ENCODE peak calls at places on chromosomes 16 and 17, in five cellular contexts. W is BJ, J is colonic mucosa, I is H9, V is breast epithelium. G is an unnamed sample.

GRCh38 chr16:87012954-87013938 is 303.9 kb downstream of the C16orf95 start:
- DNase-seq in J (no peak), I (no peak), W (no peak), V (no peak), G (no peak)

GRCh38 chr17:35548213-35548810 is 10.8 kb upstream of the SLFN12L start:
- DNase-seq in J (no peak), W (no peak), I (no peak), V (peak), G (no peak)

GRCh38 chr16:55367301-55367745 is 43.3 kb downstream of the IRX6 start:
- DNase-seq in J (no peak), V (no peak), W (no peak), I (no peak), G (no peak)

GRCh38 chr17:19650826-19651225 is 2.3 kb downstream of the ALDH3A2 start:
- DNase-seq in I (no peak), V (no peak), J (no peak), W (no peak), G (no peak)

GRCh38 chr16:49058382-49058781 is 223.3 kb downstream of the CBLN1 start:
- DNase-seq in J (no peak), W (no peak), I (no peak), V (no peak), G (no peak)

GRCh38 chr17:51764387-51764971 is 394.0 kb downstream of the CA10 start:
- DNase-seq in W (peak), J (peak), I (peak), V (peak), G (peak)

GRCh38 chr17:43515641-43516040 is 30.5 kb downstream of the ETV4 start:
- DNase-seq in I (no peak), J (no peak), V (no peak), W (no peak), G (no peak)

GRCh38 chr17:77874303-77875050 is 84.0 kb upstream of the TNRC6C start:
- DNase-seq in I (no peak), W (no peak), V (no peak), J (no peak), G (no peak)

GRCh38 chr17:33671493-33671892 is 378.4 kb upstream of the ASIC2 start:
- DNase-seq in J (no peak), I (no peak), W (no peak), V (no peak), G (no peak)

GRCh38 chr16:76278976-76279375 is 1.8 kb downstream of the CNTNAP4 start:
- DNase-seq in J (no peak), V (no peak), I (no peak), W (no peak), G (no peak)

GRCh38 chr17:9284884-9285283 is 263.6 kb downstream of the NTN1 start:
- DNase-seq in V (no peak), I (no peak), W (no peak), J (peak), G (no peak)

GRCh38 chr16:50393461-50394214 is 24.9 kb upstream of the BRD7 start:
- DNase-seq in I (no peak), V (no peak), W (no peak), J (no peak), G (no peak)

GRCh38 chr17:77507116-77507885 is 366.5 kb downstream of the SEC14L1 start:
- DNase-seq in J (no peak), V (no peak), I (peak), W (no peak), G (peak)

GRCh38 chr17:10018461-10018891 is 113.4 kb upstream of the RCVRN start:
- DNase-seq in V (no peak), W (no peak), J (no peak), I (no peak), G (peak)

GRCh38 chr16:89633064-89633631 is 19.7 kb downstream of the DPEP1 start:
- DNase-seq in I (no peak), W (peak), V (no peak), J (peak), G (no peak)

GRCh38 chr17:48611213-48611612 is 396 bp upstream of the HOXB7 start:
- DNase-seq in V (no peak), I (no peak), W (no peak), J (no peak), G (peak)

GRCh38 chr17:42670199-42670924 is 6.4 kb downstream of the PLEKHH3 start:
- DNase-seq in W (no peak), V (no peak), I (peak), J (no peak), G (peak)

GRCh38 chr17:66676421-66676820 is 158.5 kb upstream of the CACNG5 start:
- DNase-seq in V (peak), W (no peak), I (no peak), J (peak), G (no peak)

GRCh38 chr17:56629450-56630187 is 36.1 kb downstream of the NOG start:
- DNase-seq in W (no peak), V (no peak), I (peak), J (no peak), G (no peak)

GRCh38 chr17:81666092-81666341 is 388 bp downstream of the OXLD1 start:
- DNase-seq in V (no peak), J (peak), I (peak), W (no peak), G (no peak)

GRCh38 chr16:70777973-70778406 is 23.0 kb downstream of the VAC14 start:
- DNase-seq in I (no peak), J (no peak), W (no peak), V (no peak), G (no peak)

GRCh38 chr16:80459331-80459777 is 81.4 kb upstream of the DYNLRB2 start:
- DNase-seq in I (no peak), W (no peak), V (peak), J (no peak), G (no peak)

GRCh38 chr17:12982224-12982623 is 35.6 kb downstream of the ELAC2 start:
- DNase-seq in W (no peak), J (no peak), I (no peak), V (no peak), G (no peak)

GRCh38 chr17:83174859-83175550 is 95.6 kb downstream of the METRNL start:
- DNase-seq in V (no peak), I (no peak), J (peak), W (no peak), G (no peak)

GRCh38 chr16:47511882-47512281 is 50.8 kb downstream of the PHKB start:
- DNase-seq in W (no peak), J (no peak), I (no peak), V (no peak), G (no peak)

GRCh38 chr16:1082266-1082951 is 9.9 kb downstream of the SSTR5 start:
- DNase-seq in W (no peak), V (no peak), J (no peak), I (no peak), G (no peak)

GRCh38 chr17:82228842-82229685 is at the start of gene SLC16A3:
- DNase-seq in W (no peak), V (no peak), I (no peak), J (peak), G (peak)

GRCh38 chr17:43734376-43734775 is 24.2 kb downstream of the SOST start:
- DNase-seq in W (peak), J (no peak), I (no peak), V (no peak), G (no peak)

GRCh38 chr16:2212362-2213324 is 2.0 kb upstream of the BRICD5 start:
- DNase-seq in V (peak), I (no peak), J (no peak), W (no peak), G (no peak)

GRCh38 chr16:50646345-50646744 is 34.8 kb downstream of the SNX20 start:
- DNase-seq in V (no peak), W (no peak), I (no peak), J (no peak), G (no peak)

GRCh38 chr17:29148790-29149430 is 31.3 kb downstream of the MYO18A start:
- DNase-seq in I (peak), J (peak), V (peak), W (no peak), G (peak)

GRCh38 chr16:676565-677297 is 1.3 kb downstream of the RHBDL1 start:
- DNase-seq in I (no peak), V (peak), W (no peak), J (peak), G (no peak)

GRCh38 chr17:80938556-80938955 is 53.1 kb upstream of the CHMP6 start:
- DNase-seq in W (no peak), I (no peak), V (no peak), J (no peak), G (no peak)

GRCh38 chr17:81165246-81166032 is at the start of gene PVALEF:
- DNase-seq in I (peak), V (no peak), W (no peak), J (no peak), G (no peak)

GRCh38 chr17:29292071-29292991 is 1.6 kb downstream of the NUFIP2 start:
- DNase-seq in W (no peak), V (peak), I (peak), J (peak), G (peak)

GRCh38 chr16:88569614-88569984 is 604 bp upstream of the ZC3H18 start:
- DNase-seq in I (no peak), V (no peak), J (no peak), W (no peak), G (no peak)

GRCh38 chr16:15644306-15644961 is 1.5 kb upstream of the MARF1 start:
- DNase-seq in W (no peak), J (peak), V (peak), I (no peak), G (no peak)

GRCh38 chr17:76139801-76140660 is 1.0 kb downstream of the FOXJ1 start:
- DNase-seq in V (no peak), W (no peak), J (peak), I (peak), G (peak)

GRCh38 chr16:15564619-15565339 is 78.2 kb downstream of the MARF1 start:
- DNase-seq in I (no peak), W (no peak), J (no peak), V (no peak), G (no peak)

GRCh38 chr16:78704421-78704820 is 605.0 kb downstream of the WWOX start:
- DNase-seq in J (no peak), W (peak), V (no peak), I (no peak), G (no peak)

GRCh38 chr16:78706637-78707036 is 607.2 kb downstream of the WWOX start:
- DNase-seq in I (no peak), W (no peak), J (no peak), V (no peak), G (no peak)

GRCh38 chr16:78709137-78709871 is 609.9 kb downstream of the WWOX start:
- DNase-seq in V (no peak), J (no peak), I (no peak), W (no peak), G (no peak)

GRCh38 chr16:78703951-78704350 is 604.5 kb downstream of the WWOX start:
- DNase-seq in V (no peak), J (no peak), I (no peak), W (no peak), G (no peak)

DNA sequence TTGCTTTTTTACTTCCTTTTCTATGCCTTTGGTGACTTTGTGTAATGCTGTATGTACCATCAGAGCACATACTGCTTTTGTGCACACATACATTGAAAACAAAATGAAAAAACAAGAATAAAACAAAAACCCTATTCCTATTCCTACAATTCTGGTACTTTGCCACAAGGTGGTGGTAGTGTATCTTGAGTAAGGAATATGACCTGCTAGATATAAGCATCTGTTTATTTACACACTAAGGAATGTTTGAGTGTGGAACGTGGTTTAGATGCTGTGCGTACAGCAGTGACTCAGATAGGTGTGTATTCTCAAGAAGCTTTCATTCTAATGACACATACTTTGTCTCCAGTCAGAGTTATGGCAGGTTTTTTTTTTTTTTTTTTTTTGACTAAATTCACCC is 606.2 kb downstream of the WWOX start:
- DNase-seq in J (no peak), W (no peak), V (no peak), I (no peak), G (peak)
- TF ChIP-seq CTCF in J (peak), W (peak), V (no peak), I (peak), G (peak)

DNA sequence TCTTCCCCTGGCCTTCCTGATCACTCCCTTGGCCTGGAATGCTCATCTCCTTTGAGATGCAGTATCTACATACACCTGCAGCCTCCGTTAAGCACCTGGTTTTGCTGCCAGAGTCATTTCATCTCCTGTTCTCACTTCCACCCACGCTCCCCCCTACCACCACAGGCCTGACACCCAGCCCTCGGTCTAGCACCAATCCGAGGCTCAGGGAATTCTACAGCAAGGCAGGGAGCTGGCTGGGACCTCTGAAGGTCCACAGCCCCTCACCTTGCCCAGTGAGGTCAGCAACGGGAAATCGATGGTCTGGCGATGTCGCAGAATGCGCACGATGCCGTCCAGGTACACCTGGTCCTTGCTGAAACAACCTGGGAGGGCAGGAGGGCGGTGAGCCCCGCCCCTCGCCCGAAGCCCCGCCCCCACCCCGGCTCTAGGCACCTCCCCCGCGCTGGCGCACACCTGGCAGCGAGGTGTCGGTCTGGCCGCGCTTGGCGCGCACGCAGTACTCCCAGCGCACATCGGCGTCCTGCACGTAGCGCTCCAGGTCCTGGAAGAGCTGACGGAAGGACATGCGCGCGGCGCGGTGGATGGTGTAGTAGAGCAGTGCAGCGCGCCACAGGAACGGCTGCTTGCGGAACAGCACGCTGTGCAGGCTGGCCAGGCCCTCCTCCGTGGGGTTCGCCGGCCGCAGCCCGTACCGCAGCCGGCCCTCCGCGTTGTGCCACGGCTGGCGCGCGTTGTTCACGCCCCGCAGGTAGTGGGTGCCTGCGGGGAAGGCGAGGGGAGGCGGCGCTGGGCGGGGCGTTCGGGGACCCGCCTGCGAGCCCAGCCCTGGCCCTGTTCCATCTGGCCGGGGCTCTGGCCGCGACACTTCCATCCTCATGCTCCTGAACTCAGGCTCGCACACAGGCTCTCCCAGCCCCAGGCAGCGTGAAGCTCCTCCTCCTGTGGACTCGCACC is 5.7 kb downstream of the MATCAP1 start:
- DNase-seq in I (peak), J (peak), W (no peak), V (peak), G (no peak)
- TF ChIP-seq CTCF in I (peak), J (no peak), W (peak), V (peak), G (no peak)

DNA sequence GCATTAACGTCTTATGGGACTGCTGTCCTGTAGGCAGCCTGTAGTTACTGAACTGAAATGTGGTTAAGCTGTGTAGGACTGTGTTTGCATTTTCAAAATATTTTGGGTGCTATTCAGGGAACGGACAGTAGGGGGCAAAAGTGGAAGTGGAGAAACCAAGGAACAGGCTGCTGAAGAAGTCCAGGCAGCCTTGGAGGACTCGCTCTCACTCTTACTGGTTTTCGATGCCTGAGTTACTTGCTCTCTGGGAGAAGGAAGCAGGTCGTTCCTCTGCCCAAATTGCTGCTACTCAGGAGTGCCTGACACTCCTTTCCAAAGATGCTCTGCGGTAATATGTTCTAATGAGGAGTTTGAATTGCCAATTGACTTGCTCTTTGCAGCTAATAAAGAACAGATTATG is 64.5 kb upstream of the RBFOX1 start:
- DNase-seq in J (peak), I (peak), W (no peak), V (no peak), G (peak)
- TF ChIP-seq CTCF in J (peak), I (peak), W (peak), V (no peak), G (peak)

GRCh38 chr17:27385626-27386025 is 70.6 kb upstream of the KSR1 start:
- DNase-seq in W (no peak), V (no peak), I (no peak), J (no peak), G (no peak)

GRCh38 chr17:27386206-27387075 is 69.8 kb upstream of the KSR1 start:
- DNase-seq in J (no peak), I (no peak), W (no peak), V (no peak), G (no peak)

GRCh38 chr17:27382025-27382424 is 74.2 kb upstream of the KSR1 start:
- DNase-seq in W (no peak), J (no peak), I (no peak), V (no peak), G (no peak)

GRCh38 chr17:27384721-27385120 is 71.5 kb upstream of the KSR1 start:
- DNase-seq in I (no peak), V (no peak), W (no peak), J (no peak), G (no peak)

DNA sequence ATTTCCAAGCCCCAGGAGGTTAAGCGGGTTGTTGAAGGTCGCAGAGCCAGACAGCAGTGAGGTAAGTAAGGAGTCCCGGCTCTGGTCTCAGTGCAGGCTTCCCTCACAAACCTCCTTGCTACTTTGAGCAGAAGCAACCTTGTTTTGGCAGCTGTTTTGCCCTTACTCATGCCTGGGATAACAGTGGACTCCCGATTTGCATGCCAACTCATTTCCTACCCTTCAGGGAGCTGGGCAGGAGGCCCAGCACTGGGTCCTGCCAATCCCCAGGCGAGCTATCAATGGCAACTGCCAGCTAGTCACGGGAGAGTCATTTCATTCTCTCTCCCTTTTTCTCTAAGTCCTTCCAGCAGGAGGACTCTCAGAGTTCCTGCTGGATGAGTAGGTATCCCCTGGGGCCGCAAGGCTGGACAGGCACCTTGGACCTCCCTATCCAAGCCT is 72.0 kb upstream of the KSR1 start:
- DNase-seq in W (peak), V (peak), I (no peak), J (no peak), G (no peak)
- TF ChIP-seq CTCF in W (peak), V (no peak), I (no peak), J (no peak), G (no peak)

DNA sequence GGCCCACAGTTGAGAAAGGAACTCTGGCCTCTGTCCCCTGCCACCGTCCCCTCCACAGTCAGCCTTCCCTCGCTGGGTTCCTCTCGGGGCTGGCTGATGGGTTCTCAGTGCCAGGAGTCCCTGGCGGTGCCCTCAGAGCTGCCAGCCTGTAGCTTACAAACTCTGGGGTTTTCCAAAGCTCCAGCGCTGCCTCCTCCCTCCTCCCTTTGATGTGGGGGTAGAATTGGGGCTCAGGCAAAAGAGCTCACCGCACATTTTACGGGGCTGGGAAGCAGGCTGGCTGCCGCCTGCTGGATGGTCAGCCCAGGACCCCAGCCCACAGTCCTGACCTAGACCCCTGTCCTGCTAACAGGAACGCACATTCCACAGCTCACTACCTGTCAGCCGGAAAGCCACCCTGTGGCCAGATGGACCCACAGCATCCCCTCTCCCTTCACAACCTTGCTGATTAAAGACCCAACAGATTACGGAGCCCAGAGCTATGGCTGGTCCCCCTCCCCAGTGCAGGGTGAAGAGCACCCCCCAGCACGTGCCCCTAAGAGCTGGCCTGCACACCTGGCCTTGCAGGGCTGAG is 6.0 kb downstream of the VASN start:
- DNase-seq in V (no peak), I (no peak), W (no peak), J (no peak), G (no peak)
- TF ChIP-seq CTCF in V (no peak), I (peak), W (no peak), J (no peak), G (no peak)